ENCODE peak calls at places on chromosomes 13 and 19, in seven cellular contexts. J, R, G, W, B, M and U are unnamed samples.
A peak's percentile ranks its signal among the peaks of the same experiment; 100 is the strongest.

GRCh38 chr13:24087611-24088235 is 72.8 kb upstream of the SPATA13 start:
- DNase-seq in J (no peak), R (no peak), G (no peak), W (no peak), B (no peak), M (no peak), U (no peak)

GRCh38 chr19:5074830-5075394 is 106.0 kb downstream of the KDM4B start:
- DNase-seq in J (peak; percentile 50), R (no peak), G (no peak), W (no peak), B (no peak), M (no peak), U (no peak)

GRCh38 chr19:56976300-56976699 is 135.8 kb upstream of the PEG3 start:
- DNase-seq in J (no peak), R (no peak), G (no peak), W (no peak), B (no peak), M (no peak), U (no peak)

GRCh38 chr13:28542804-28543203 is 47.9 kb upstream of the FLT1 start:
- DNase-seq in J (no peak), R (no peak), G (no peak), W (no peak), B (no peak), M (no peak), U (no peak)

GRCh38 chr13:108663710-108664109 is 34.3 kb downstream of the MYO16 start:
- DNase-seq in J (no peak), R (no peak), G (no peak), W (no peak), B (no peak), M (no peak), U (no peak)

GRCh38 chr13:74243637-74244526 is 109.7 kb upstream of the KLF12 start:
- DNase-seq in J (no peak), R (no peak), G (no peak), W (no peak), B (peak; percentile 71), M (no peak), U (peak; percentile 48)

GRCh38 chr13:84641491-84641890 is 759.2 kb upstream of the SLITRK1 start:
- DNase-seq in J (no peak), R (no peak), G (no peak), W (no peak), B (peak; percentile 21), M (no peak), U (peak; percentile 40)

GRCh38 chr19:16934489-16934888 is 45.7 kb downstream of the F2RL3 start:
- DNase-seq in J (no peak), R (no peak), G (no peak), W (no peak), B (no peak), M (no peak), U (no peak)

GRCh38 chr19:17943284-17944221 is 10.7 kb downstream of the CCDC124 start:
- DNase-seq in J (no peak), R (no peak), G (no peak), W (no peak), B (no peak), M (no peak), U (no peak)

GRCh38 chr19:21835429-21835809 is 563 bp downstream of the ZNF43 start:
- DNase-seq in J (no peak), R (no peak), G (no peak), W (no peak), B (no peak), M (no peak), U (no peak)

GRCh38 chr13:111337741-111338140 is 17.3 kb downstream of the TEX29 start:
- DNase-seq in J (no peak), R (no peak), G (no peak), W (no peak), B (no peak), M (no peak), U (peak; percentile 8)

GRCh38 chr13:110887242-110887954 is 27.5 kb downstream of the ANKRD10 start:
- DNase-seq in J (no peak), R (no peak), G (no peak), W (no peak), B (no peak), M (no peak), U (no peak)

GRCh38 chr19:1411255-1412191 is 4.1 kb downstream of the DAZAP1 start:
- DNase-seq in J (peak; percentile 90), R (peak; percentile 70), G (peak; percentile 37), W (no peak), B (peak; percentile 24), M (no peak), U (peak; percentile 78)

GRCh38 chr13:24788538-24788937 is 24.6 kb downstream of the RNF17 start:
- DNase-seq in J (no peak), R (no peak), G (no peak), W (no peak), B (no peak), M (no peak), U (no peak)

GRCh38 chr13:73365240-73365639 is 306.4 kb downstream of the KLF5 start:
- DNase-seq in J (no peak), R (no peak), G (no peak), W (no peak), B (no peak), M (no peak), U (no peak)

GRCh38 chr13:44869167-44869566 is 120.1 kb downstream of the NUFIP1 start:
- DNase-seq in J (no peak), R (no peak), G (no peak), W (no peak), B (no peak), M (no peak), U (no peak)

GRCh38 chr13:113929628-113930615 is 44.0 kb downstream of the C13orf46 start:
- DNase-seq in J (no peak), R (peak; percentile 63), G (no peak), W (no peak), B (no peak), M (peak; percentile 31), U (no peak)

GRCh38 chr13:26628706-26629105 is 71.2 kb downstream of the WASF3 start:
- DNase-seq in J (no peak), R (no peak), G (no peak), W (peak; percentile 10), B (peak; percentile 24), M (no peak), U (peak; percentile 72)

GRCh38 chr19:6062274-6062673 is 48.0 kb downstream of the RFX2 start:
- DNase-seq in J (peak; percentile 60), R (peak; percentile 86), G (no peak), W (no peak), B (no peak), M (no peak), U (peak; percentile 60)

GRCh38 chr19:37148214-37148613 is 24.3 kb downstream of the ZNF585A start:
- DNase-seq in J (no peak), R (no peak), G (no peak), W (no peak), B (no peak), M (no peak), U (no peak)

GRCh38 chr19:50659318-50660082 is 10.3 kb downstream of the C19orf81 start:
- DNase-seq in J (no peak), R (no peak), G (no peak), W (no peak), B (no peak), M (no peak), U (no peak)

GRCh38 chr19:50657672-50658437 is 8.6 kb downstream of the C19orf81 start:
- DNase-seq in J (peak; percentile 82), R (peak; percentile 92), G (peak; percentile 25), W (peak; percentile 98), B (peak; percentile 99), M (peak; percentile 85), U (peak; percentile 96)

GRCh38 chr19:50658438-50659317 is 9.4 kb downstream of the C19orf81 start:
- DNase-seq in J (peak; percentile 60), R (peak; percentile 65), G (no peak), W (peak; percentile 91), B (peak; percentile 29), M (no peak), U (peak; percentile 46)

GRCh38 chr19:50654882-50655281 is 5.6 kb downstream of the C19orf81 start:
- DNase-seq in J (no peak), R (no peak), G (no peak), W (no peak), B (no peak), M (peak; percentile 79), U (no peak)

DNA sequence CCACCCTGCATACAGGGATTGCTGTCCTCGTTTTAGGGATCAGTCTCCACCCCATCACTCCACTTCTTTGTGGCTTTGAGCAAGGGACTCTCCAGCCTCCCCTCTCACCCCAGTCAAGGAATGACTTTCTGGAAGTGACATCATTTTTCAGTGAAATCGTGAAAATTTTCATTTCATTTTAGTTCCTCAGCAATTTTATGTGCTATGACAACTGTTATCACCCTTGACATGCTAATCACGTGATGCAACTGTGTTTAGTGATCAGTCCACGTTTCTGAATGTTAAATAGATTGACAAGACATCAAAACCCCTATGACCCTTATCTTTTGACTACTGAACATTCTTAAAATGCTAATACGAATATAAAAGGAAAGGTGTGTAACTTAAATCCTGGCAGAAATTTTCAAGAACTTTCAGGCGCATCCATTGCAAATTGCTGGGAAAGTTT is 8.0 kb downstream of the C19orf81 start:
- DNase-seq in J (no peak), R (no peak), G (no peak), W (no peak), B (no peak), M (no peak), U (no peak)
- H3K4me3 ChIP-seq in J (no peak overlapping the region), R (no peak overlapping the region), G (no peak overlapping the region), W (peak overlapping the region; percentile 69), B (no peak overlapping the region), M (no peak overlapping the region), U (no peak overlapping the region)

GRCh38 chr13:93775507-93776108 is 549.0 kb downstream of the GPC6 start:
- DNase-seq in J (no peak), R (no peak), G (no peak), W (no peak), B (peak; percentile 50), M (no peak), U (peak; percentile 64)
- H3K4me3 ChIP-seq in J (no peak overlapping the region), R (peak overlapping the region; percentile 26), G (no peak overlapping the region), W (no peak overlapping the region), B (no peak overlapping the region), M (no peak overlapping the region), U (no peak overlapping the region)

GRCh38 chr13:53069800-53070199 is 41.2 kb downstream of the OLFM4 start:
- DNase-seq in J (no peak), R (no peak), G (no peak), W (no peak), B (no peak), M (no peak), U (no peak)
- H3K4me3 ChIP-seq in J (no peak overlapping the region), R (no peak overlapping the region), G (no peak overlapping the region), W (no peak overlapping the region), B (no peak overlapping the region), M (no peak overlapping the region), U (no peak overlapping the region)

GRCh38 chr13:109782066-109782822 is 4.1 kb downstream of the IRS2 start:
- DNase-seq in J (peak; percentile 47), R (no peak), G (no peak), W (no peak), B (no peak), M (no peak), U (no peak)

GRCh38 chr13:109783447-109783814 is 3.0 kb downstream of the IRS2 start:
- DNase-seq in J (peak; percentile 54), R (peak; percentile 51), G (no peak), W (no peak), B (no peak), M (no peak), U (no peak)

GRCh38 chr13:109783815-109784589 is 2.4 kb downstream of the IRS2 start:
- DNase-seq in J (peak; percentile 57), R (no peak), G (no peak), W (no peak), B (no peak), M (no peak), U (no peak)

GRCh38 chr13:109781384-109782065 is 4.9 kb downstream of the IRS2 start:
- DNase-seq in J (peak; percentile 60), R (no peak), G (no peak), W (no peak), B (no peak), M (no peak), U (peak; percentile 37)

GRCh38 chr13:109782823-109783411 is 3.5 kb downstream of the IRS2 start:
- DNase-seq in J (no peak), R (no peak), G (no peak), W (no peak), B (no peak), M (no peak), U (no peak)
- H3K4me3 ChIP-seq in J (peak overlapping the region; percentile 65), R (no peak overlapping the region), G (no peak overlapping the region), W (no peak overlapping the region), B (no peak overlapping the region), M (no peak overlapping the region), U (no peak overlapping the region)